ENCODE peak calls at places on chromosomes 12 and 14, in four cellular contexts. One of them, this sample, is unnamed.

GRCh38 chr12:130204441-130204840 is 42.2 kb downstream of the FZD10 start:
- DNase-seq in GM12891: no peak
- DNase-seq in GM12878: no peak
- DNase-seq in HL-60: no peak
- DNase-seq in this sample: no peak

GRCh38 chr12:71551529-71551928 is 111.9 kb downstream of the LGR5 start:
- DNase-seq in GM12891: no peak
- DNase-seq in HL-60: no peak
- DNase-seq in GM12878: no peak
- DNase-seq in this sample: peak

GRCh38 chr14:60002819-60003492 is 83.0 kb downstream of the LRRC9 start:
- DNase-seq in GM12878: no peak
- DNase-seq in HL-60: no peak
- DNase-seq in GM12891: no peak
- DNase-seq in this sample: no peak

GRCh38 chr12:2064078-2064507 is 11.3 kb downstream of the CACNA1C start:
- DNase-seq in GM12878: peak
- DNase-seq in GM12891: peak
- DNase-seq in HL-60: no peak
- DNase-seq in this sample: peak

GRCh38 chr12:113231275-113232231 is 10.3 kb downstream of the TPCN1 start:
- DNase-seq in GM12878: no peak
- DNase-seq in GM12891: no peak
- DNase-seq in HL-60: no peak
- DNase-seq in this sample: peak

GRCh38 chr12:84919271-84919670 is 6.7 kb upstream of the SLC6A15 start:
- DNase-seq in GM12891: no peak
- DNase-seq in GM12878: no peak
- DNase-seq in HL-60: no peak
- DNase-seq in this sample: no peak

GRCh38 chr14:64918216-64918615 is 4.0 kb downstream of the CHURC1 start:
- DNase-seq in HL-60: no peak
- DNase-seq in GM12891: no peak
- DNase-seq in GM12878: no peak
- DNase-seq in this sample: no peak

GRCh38 chr14:61296707-61297502 is 15.8 kb upstream of the TMEM30B start:
- DNase-seq in HL-60: no peak
- DNase-seq in GM12878: peak
- DNase-seq in GM12891: no peak
- DNase-seq in this sample: peak

GRCh38 chr12:32365473-32366064 is 33.8 kb upstream of the FGD4 start:
- DNase-seq in GM12878: peak
- DNase-seq in HL-60: peak
- DNase-seq in GM12891: peak
- DNase-seq in this sample: peak

GRCh38 chr14:46368275-46368674 is 283.3 kb downstream of the RPL10L start:
- DNase-seq in GM12891: no peak
- DNase-seq in GM12878: no peak
- DNase-seq in HL-60: no peak
- DNase-seq in this sample: no peak

GRCh38 chr12:18799561-18799960 is 61.6 kb downstream of the CAPZA3 start:
- DNase-seq in GM12878: no peak
- DNase-seq in HL-60: no peak
- DNase-seq in GM12891: no peak
- DNase-seq in this sample: no peak

GRCh38 chr12:130747867-130748740 is 32.0 kb upstream of the RIMBP2 start:
- DNase-seq in HL-60: no peak
- DNase-seq in GM12891: peak
- DNase-seq in GM12878: no peak
- DNase-seq in this sample: peak

GRCh38 chr14:100677925-100678765 is 48.5 kb upstream of the DLK1 start:
- DNase-seq in HL-60: no peak
- DNase-seq in GM12891: no peak
- DNase-seq in GM12878: no peak
- DNase-seq in this sample: peak

GRCh38 chr12:69042970-69043369 is 110.0 kb upstream of the CPM start:
- DNase-seq in GM12878: no peak
- DNase-seq in GM12891: no peak
- DNase-seq in HL-60: no peak
- DNase-seq in this sample: no peak

GRCh38 chr12:1716215-1716862 is 25.5 kb downstream of the ADIPOR2 start:
- DNase-seq in GM12878: no peak
- DNase-seq in GM12891: no peak
- DNase-seq in HL-60: no peak
- DNase-seq in this sample: no peak

GRCh38 chr12:110689601-110690430 is 901 bp upstream of the HVCN1 start:
- DNase-seq in GM12878: peak
- DNase-seq in HL-60: no peak
- DNase-seq in GM12891: peak
- DNase-seq in this sample: peak

GRCh38 chr14:37466623-37467088 is 128.4 kb downstream of the FOXA1 start:
- DNase-seq in GM12878: no peak
- DNase-seq in GM12891: no peak
- DNase-seq in HL-60: no peak
- DNase-seq in this sample: no peak

GRCh38 chr12:70254225-70254624 is 11.0 kb downstream of the CNOT2 start:
- DNase-seq in GM12891: no peak
- DNase-seq in HL-60: no peak
- DNase-seq in GM12878: no peak
- DNase-seq in this sample: no peak

GRCh38 chr12:52390739-52391617 is 5.5 kb upstream of the KRT84 start:
- DNase-seq in HL-60: no peak
- DNase-seq in GM12891: no peak
- DNase-seq in GM12878: no peak
- DNase-seq in this sample: peak

GRCh38 chr12:69900720-69901131 is 75.7 kb downstream of the MYRFL start:
- DNase-seq in GM12878: no peak
- DNase-seq in GM12891: no peak
- DNase-seq in HL-60: peak
- DNase-seq in this sample: peak

GRCh38 chr14:42130809-42131208 is 524.1 kb downstream of the LRFN5 start:
- DNase-seq in GM12878: no peak
- DNase-seq in HL-60: no peak
- DNase-seq in GM12891: no peak
- DNase-seq in this sample: no peak

GRCh38 chr12:94380507-94380906 is 79.2 kb downstream of the CEP83 start:
- DNase-seq in GM12878: no peak
- DNase-seq in HL-60: no peak
- DNase-seq in GM12891: no peak
- DNase-seq in this sample: no peak

GRCh38 chr12:105485321-105485910 is 154.9 kb downstream of the C12orf75 start:
- DNase-seq in HL-60: no peak
- DNase-seq in GM12891: no peak
- DNase-seq in GM12878: no peak
- DNase-seq in this sample: no peak

GRCh38 chr14:58626441-58626840 is 11.3 kb upstream of the DACT1 start:
- DNase-seq in HL-60: no peak
- DNase-seq in GM12891: no peak
- DNase-seq in GM12878: no peak
- DNase-seq in this sample: no peak

GRCh38 chr14:39307815-39308214 is 74.1 kb downstream of the MIA2 start:
- DNase-seq in GM12878: no peak
- DNase-seq in HL-60: no peak
- DNase-seq in GM12891: no peak
- DNase-seq in this sample: no peak

GRCh38 chr12:105705765-105706164 is 375.3 kb downstream of the C12orf75 start:
- DNase-seq in HL-60: no peak
- DNase-seq in GM12878: no peak
- DNase-seq in GM12891: no peak
- DNase-seq in this sample: peak

GRCh38 chr14:38207342-38207741 is 362 bp upstream of the SSTR1 start:
- DNase-seq in HL-60: no peak
- DNase-seq in GM12878: no peak
- DNase-seq in GM12891: no peak
- DNase-seq in this sample: no peak

GRCh38 chr12:64088431-64089349 is 133.4 kb downstream of the KICS2 start:
- DNase-seq in HL-60: peak
- DNase-seq in GM12878: no peak
- DNase-seq in GM12891: no peak
- DNase-seq in this sample: no peak

GRCh38 chr12:124680863-124681778 is 113.7 kb upstream of the NCOR2 start:
- DNase-seq in GM12878: peak
- DNase-seq in HL-60: peak
- DNase-seq in GM12891: peak
- DNase-seq in this sample: peak

GRCh38 chr12:124678421-124678893 is 111.0 kb upstream of the NCOR2 start:
- DNase-seq in GM12878: no peak
- DNase-seq in HL-60: no peak
- DNase-seq in GM12891: no peak
- DNase-seq in this sample: no peak

GRCh38 chr12:124677552-124678356 is 110.3 kb upstream of the NCOR2 start:
- DNase-seq in HL-60: no peak
- DNase-seq in GM12878: no peak
- DNase-seq in GM12891: no peak
- DNase-seq in this sample: no peak

GRCh38 chr12:124679047-124679446 is 111.6 kb upstream of the NCOR2 start:
- DNase-seq in GM12878: no peak
- DNase-seq in GM12891: no peak
- DNase-seq in HL-60: no peak
- DNase-seq in this sample: no peak

DNA sequence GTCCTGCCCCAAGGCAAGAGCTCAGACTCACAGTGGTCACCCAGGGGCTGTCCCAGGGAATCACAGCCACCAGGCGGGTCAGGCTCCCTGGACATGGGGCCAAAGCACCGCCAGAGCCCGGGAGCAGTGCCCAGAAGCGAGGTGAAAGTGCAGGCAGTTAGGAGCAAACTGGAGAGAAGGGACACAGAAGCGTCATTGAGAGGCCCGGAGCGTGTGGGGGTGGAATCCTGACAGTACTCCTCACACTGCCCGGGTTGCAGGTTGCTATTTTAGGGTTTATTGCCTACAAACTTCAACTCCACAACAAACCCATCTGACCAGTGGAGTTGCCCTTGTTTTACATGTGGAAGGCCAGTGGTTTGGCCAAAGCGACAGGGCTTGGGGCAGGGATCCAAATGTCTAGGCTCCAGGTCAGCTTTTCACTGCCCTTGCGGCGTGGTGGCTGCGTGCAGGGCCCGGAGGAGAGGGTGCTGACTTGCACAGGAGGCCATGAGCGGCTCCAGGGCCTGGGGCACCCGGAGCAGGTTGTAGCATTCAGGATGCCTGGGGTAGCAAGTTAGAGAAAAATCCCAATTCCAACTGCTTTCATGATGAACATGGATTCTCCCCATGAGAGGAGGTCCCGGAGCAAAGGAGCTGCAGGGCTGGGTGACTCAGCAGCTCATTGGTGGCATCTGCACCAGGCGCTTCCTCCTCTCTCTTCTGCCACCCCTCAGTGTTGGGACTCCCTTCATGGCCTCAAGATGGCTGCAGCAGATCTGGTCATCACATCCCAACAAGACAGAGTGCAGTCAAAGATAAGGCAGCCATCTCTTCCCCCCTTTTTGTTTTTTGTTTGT is 112.3 kb upstream of the NCOR2 start:
- DNase-seq in GM12891: no peak
- DNase-seq in GM12878: no peak
- DNase-seq in HL-60: no peak
- DNase-seq in this sample: peak
- TF ChIP-seq SPI1 in GM12891: no peak
- TF ChIP-seq SPI1 in GM12878: no peak
- TF ChIP-seq SPI1 in HL-60: no peak
- TF ChIP-seq SPI1 in this sample: no peak

GRCh38 chr12:116343331-116343884 is 65.9 kb upstream of the MED13L start:
- DNase-seq in GM12878: no peak
- DNase-seq in HL-60: no peak
- DNase-seq in GM12891: no peak
- DNase-seq in this sample: no peak

GRCh38 chr12:116347265-116347664 is 69.8 kb upstream of the MED13L start:
- DNase-seq in HL-60: no peak
- DNase-seq in GM12891: no peak
- DNase-seq in GM12878: no peak
- DNase-seq in this sample: no peak

GRCh38 chr12:116346751-116347150 is 69.3 kb upstream of the MED13L start:
- DNase-seq in GM12878: no peak
- DNase-seq in HL-60: no peak
- DNase-seq in GM12891: no peak
- DNase-seq in this sample: peak

DNA sequence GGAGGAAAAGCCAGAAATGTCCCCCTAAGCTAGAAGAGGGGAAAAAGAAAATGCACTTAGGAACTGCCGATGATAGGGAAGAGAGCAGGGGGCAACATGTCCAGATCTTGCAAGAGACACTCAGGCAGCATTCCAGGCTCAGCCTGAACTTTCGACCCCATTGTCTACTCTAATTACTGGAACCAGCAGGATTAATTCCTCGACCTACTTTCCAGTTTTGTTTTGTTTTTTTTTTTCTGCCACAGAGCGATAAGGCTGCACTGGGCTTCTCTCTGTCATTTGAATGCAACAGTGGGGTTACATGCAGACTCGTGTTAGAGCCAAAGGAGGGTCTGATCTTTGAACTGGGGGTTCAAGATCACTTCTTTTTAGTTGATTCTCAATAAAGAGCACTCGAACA is 68.7 kb upstream of the MED13L start:
- DNase-seq in HL-60: no peak
- DNase-seq in GM12891: no peak
- DNase-seq in GM12878: no peak
- DNase-seq in this sample: peak
- TF ChIP-seq SPI1 in HL-60: no peak
- TF ChIP-seq SPI1 in GM12891: no peak
- TF ChIP-seq SPI1 in GM12878: no peak
- TF ChIP-seq SPI1 in this sample: no peak

DNA sequence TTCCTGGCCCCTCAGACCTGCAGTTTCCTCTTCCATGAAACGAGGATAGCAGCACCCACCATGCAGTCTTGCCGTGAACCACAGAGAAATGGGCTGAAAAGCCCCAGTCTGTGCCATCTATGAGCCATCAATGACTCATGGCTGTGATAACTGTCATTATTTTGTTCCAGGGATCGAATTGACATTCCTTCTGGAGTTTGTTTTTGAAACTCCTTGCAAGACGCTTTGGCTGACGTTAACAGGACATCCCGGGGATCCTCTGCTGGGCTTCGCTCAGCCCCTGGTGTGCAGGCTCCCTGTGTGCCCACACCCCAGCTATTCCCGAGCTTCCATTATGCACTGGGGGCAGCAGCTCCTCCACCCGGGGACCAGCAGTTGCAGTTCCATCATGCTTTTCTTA is 33.8 kb downstream of the MMAB start:
- DNase-seq in HL-60: no peak
- DNase-seq in GM12891: no peak
- DNase-seq in GM12878: no peak
- DNase-seq in this sample: no peak
- TF ChIP-seq SPI1 in HL-60: no peak
- TF ChIP-seq SPI1 in GM12891: no peak
- TF ChIP-seq SPI1 in GM12878: no peak
- TF ChIP-seq SPI1 in this sample: no peak

GRCh38 chr12:116130431-116130830 is 147.1 kb downstream of the MED13L start:
- DNase-seq in GM12878: no peak
- DNase-seq in GM12891: no peak
- DNase-seq in HL-60: no peak
- DNase-seq in this sample: no peak

GRCh38 chr12:116135209-116135930 is 142.1 kb downstream of the MED13L start:
- DNase-seq in HL-60: no peak
- DNase-seq in GM12878: no peak
- DNase-seq in GM12891: no peak
- DNase-seq in this sample: no peak

GRCh38 chr12:116133609-116134214 is 143.8 kb downstream of the MED13L start:
- DNase-seq in HL-60: no peak
- DNase-seq in GM12891: no peak
- DNase-seq in GM12878: no peak
- DNase-seq in this sample: no peak

GRCh38 chr12:116136340-116136739 is 141.2 kb downstream of the MED13L start:
- DNase-seq in GM12891: no peak
- DNase-seq in GM12878: no peak
- DNase-seq in HL-60: no peak
- DNase-seq in this sample: no peak

GRCh38 chr12:116133149-116133548 is 144.3 kb downstream of the MED13L start:
- DNase-seq in GM12878: no peak
- DNase-seq in HL-60: peak
- DNase-seq in GM12891: no peak
- DNase-seq in this sample: no peak
- TF ChIP-seq SPI1 in GM12878: no peak
- TF ChIP-seq SPI1 in HL-60: peak
- TF ChIP-seq SPI1 in GM12891: peak
- TF ChIP-seq SPI1 in this sample: peak

This sample was measured in K562.